ENCODE peak calls at places on chromosomes 6 and 20, in nine cellular contexts. Z is HFFc6, U is MCF 10A, K is hepatocyte, F is psoas muscle, V is heart right ventricle, Q is GM12865, R is progenitor cell of endocrine pancreas, L is HepG2. H is an unnamed sample.

GRCh38 chr6:139296927-139297326 is 5.1 kb upstream of the TXLNB start:
- DNase-seq in Z (peak; percentile 50), U (no peak), K (no peak), F (no peak), V (no peak), Q (no peak), R (no peak), L (no peak), H (no peak)

GRCh38 chr6:130293800-130294199 is 71.0 kb upstream of the SAMD3 start:
- DNase-seq in Z (peak; percentile 73), U (peak; percentile 66), K (peak; percentile 68), F (no peak), V (no peak), Q (peak; percentile 65), R (no peak), L (peak; percentile 23), H (peak; percentile 55)

GRCh38 chr20:40945189-40945588 is 83.4 kb upstream of the TOP1 start:
- DNase-seq in Z (no peak), U (no peak), K (no peak), F (no peak), V (no peak), Q (no peak), R (no peak), L (no peak), H (no peak)

GRCh38 chr20:57190536-57191265 is 75.7 kb downstream of the BMP7 start:
- DNase-seq in Z (peak; percentile 31), U (peak; percentile 63), K (no peak), F (no peak), V (no peak), Q (no peak), R (no peak), L (no peak), H (no peak)

GRCh38 chr6:14441371-14441781 is 323.8 kb downstream of the CD83 start:
- DNase-seq in Z (no peak), U (no peak), K (no peak), F (no peak), V (peak; percentile 39), Q (no peak), R (no peak), L (no peak), H (no peak)

GRCh38 chr6:88179692-88180091 is 13.5 kb upstream of the CNR1 start:
- DNase-seq in Z (no peak), U (no peak), K (no peak), F (no peak), V (no peak), Q (peak; percentile 77), R (no peak), L (no peak), H (no peak)

GRCh38 chr6:29734046-29735018 is 11.1 kb downstream of the HLA-F start:
- DNase-seq in Z (no peak), U (peak; percentile 51), K (no peak), F (no peak), V (no peak), Q (no peak), R (no peak), L (no peak), H (no peak)

GRCh38 chr20:52200870-52201269 is 9.3 kb upstream of the ZFP64 start:
- DNase-seq in Z (no peak), U (peak; percentile 26), K (no peak), F (no peak), V (no peak), Q (no peak), R (no peak), L (no peak), H (no peak)

GRCh38 chr20:48295966-48296421 is 510.7 kb upstream of the SULF2 start:
- DNase-seq in Z (peak; percentile 47), U (no peak), K (peak; percentile 40), F (no peak), V (no peak), Q (no peak), R (no peak), L (peak; percentile 41), H (no peak)

GRCh38 chr20:3900187-3900604 is 11.0 kb downstream of the PANK2 start:
- DNase-seq in Z (no peak), U (no peak), K (no peak), F (no peak), V (no peak), Q (no peak), R (no peak), L (no peak), H (no peak)

GRCh38 chr20:61965606-61966491 is 99.8 kb downstream of the TAF4 start:
- DNase-seq in Z (no peak), U (no peak), K (no peak), F (no peak), V (peak; percentile 2), Q (no peak), R (no peak), L (peak; percentile 55), H (no peak)

GRCh38 chr6:143368426-143368825 is 82.1 kb downstream of the ADAT2 start:
- DNase-seq in Z (peak; percentile 63), U (peak; percentile 24), K (no peak), F (no peak), V (no peak), Q (peak; percentile 76), R (no peak), L (no peak), H (peak; percentile 14)

GRCh38 chr6:165766457-165766856 is 103.4 kb upstream of the PDE10A start:
- DNase-seq in Z (no peak), U (peak; percentile 66), K (no peak), F (no peak), V (peak; percentile 24), Q (no peak), R (no peak), L (no peak), H (no peak)

GRCh38 chr6:31042801-31043200 is 32.5 kb downstream of the MUC22 start:
- DNase-seq in Z (peak; percentile 39), U (peak; percentile 66), K (peak; percentile 59), F (peak; percentile 23), V (peak; percentile 45), Q (peak; percentile 49), R (peak; percentile 19), L (peak; percentile 56), H (peak; percentile 45)

GRCh38 chr6:5175195-5175594 is 85.6 kb downstream of the LYRM4 start:
- DNase-seq in Z (no peak), U (peak; percentile 10), K (no peak), F (no peak), V (no peak), Q (peak; percentile 62), R (no peak), L (no peak), H (peak; percentile 64)
- TF ChIP-seq CTCF in Z (peak; percentile 68), U (peak; percentile 8), K (peak; percentile 36), F (no peak), V (no peak), Q (peak; percentile 78), R (peak; percentile 46), L (peak; percentile 63), H (peak; percentile 51)

GRCh38 chr6:90598192-90598951 is 11.5 kb upstream of the MAP3K7 start:
- DNase-seq in Z (no peak), U (no peak), K (no peak), F (no peak), V (no peak), Q (no peak), R (no peak), L (no peak), H (no peak)
- TF ChIP-seq CTCF in Z (no peak), U (no peak), K (no peak), F (no peak), V (no peak), Q (no peak), R (no peak), L (no peak), H (no peak)

GRCh38 chr6:140912686-140913085 is 1220.0 kb upstream of the GJE1 start:
- DNase-seq in Z (no peak), U (no peak), K (no peak), F (no peak), V (no peak), Q (no peak), R (no peak), L (peak; percentile 42), H (no peak)

GRCh38 chr6:140909620-140910019 is 1223.1 kb upstream of the GJE1 start:
- DNase-seq in Z (peak; percentile 15), U (no peak), K (no peak), F (no peak), V (no peak), Q (no peak), R (no peak), L (no peak), H (no peak)

DNA sequence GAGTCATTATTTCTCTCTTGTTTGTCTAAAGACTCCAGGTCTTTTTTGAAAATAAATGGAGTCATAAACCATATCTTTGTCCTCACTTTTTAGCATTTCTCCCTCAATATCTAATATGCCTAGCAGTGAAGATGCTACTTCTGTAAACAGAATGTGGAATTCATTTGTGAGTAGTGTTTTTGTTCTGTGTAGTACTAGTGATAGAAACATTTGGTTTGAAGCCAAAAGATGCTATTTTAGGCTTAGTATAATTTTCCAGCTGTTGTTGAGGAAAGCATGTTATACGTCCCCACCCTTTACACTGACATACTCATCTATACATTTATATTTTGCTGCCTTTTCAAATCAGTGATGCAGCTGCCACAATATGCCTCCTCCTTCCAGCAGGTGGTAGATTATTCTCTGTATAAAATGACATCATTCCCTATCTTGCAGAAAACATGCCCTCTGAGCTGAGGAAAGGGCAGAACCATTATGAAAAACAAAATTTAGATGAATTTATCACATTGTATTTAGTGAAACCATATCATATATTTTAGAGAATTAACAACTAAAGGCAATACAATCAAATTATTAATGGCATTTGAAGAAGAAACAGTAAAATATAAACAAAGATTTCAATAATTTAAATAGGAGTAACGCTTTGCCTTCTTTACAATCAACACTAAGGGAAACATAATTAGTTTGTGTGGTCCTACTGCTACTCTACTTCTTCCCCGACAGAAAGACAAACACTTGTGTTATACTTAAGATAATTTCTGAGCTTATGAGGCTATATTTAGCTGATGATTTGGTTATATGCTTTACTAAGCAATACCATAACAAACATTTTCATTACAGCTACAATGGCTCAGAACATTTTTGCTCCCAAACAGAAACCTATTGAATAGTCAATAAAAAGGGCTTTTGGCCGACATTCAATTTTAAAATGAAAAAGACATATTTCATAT is 1217.4 kb upstream of the GJE1 start:
- DNase-seq in Z (no peak), U (no peak), K (no peak), F (no peak), V (no peak), Q (no peak), R (no peak), L (no peak), H (no peak)
- TF ChIP-seq CTCF in Z (no peak), U (no peak), K (no peak), F (no peak), V (no peak), Q (no peak), R (no peak), L (no peak), H (no peak)

GRCh38 chr6:52244400-52244799 is at the start of gene IL17F:
- DNase-seq in Z (no peak), U (no peak), K (no peak), F (no peak), V (no peak), Q (no peak), R (no peak), L (no peak), H (no peak)

GRCh38 chr6:52241819-52242218 is 2.5 kb downstream of the IL17F start:
- DNase-seq in Z (no peak), U (no peak), K (no peak), F (no peak), V (no peak), Q (no peak), R (no peak), L (no peak), H (no peak)

GRCh38 chr6:52243282-52243893 is 912 bp downstream of the IL17F start:
- DNase-seq in Z (no peak), U (peak; percentile 29), K (peak; percentile 17), F (no peak), V (no peak), Q (no peak), R (no peak), L (no peak), H (no peak)

GRCh38 chr6:52249078-52249477 is 4.8 kb upstream of the IL17F start:
- DNase-seq in Z (no peak), U (no peak), K (no peak), F (no peak), V (no peak), Q (no peak), R (no peak), L (peak; percentile 59), H (no peak)

GRCh38 chr6:52245425-52245824 is 1.1 kb upstream of the IL17F start:
- DNase-seq in Z (no peak), U (no peak), K (peak; percentile 32), F (no peak), V (no peak), Q (no peak), R (no peak), L (peak; percentile 79), H (no peak)
- TF ChIP-seq CTCF in Z (no peak), U (no peak), K (no peak), F (no peak), V (no peak), Q (no peak), R (no peak), L (no peak), H (no peak)

H was measured in activated CD8-positive, alpha-beta T cell treated with anti-CD3 and anti-CD28 coated beads for 36 hours.